ENCODE peak calls at places on chromosome 1, in four cellular contexts. One of them, this sample, is unnamed.

GRCh38 chr1:17599301-17600300 is 60.1 kb downstream of the ARHGEF10L start:
- DNase-seq in H1: no peak
- DNase-seq in WTC11: no peak
- DNase-seq in GM12878: no peak
- DNase-seq in this sample: no peak

GRCh38 chr1:37931148-37931492 is 15.7 kb downstream of the INPP5B start:
- DNase-seq in H1: no peak
- DNase-seq in WTC11: no peak
- DNase-seq in GM12878: no peak
- DNase-seq in this sample: peak

GRCh38 chr1:234589064-234589765 is 20.8 kb downstream of the IRF2BP2 start:
- DNase-seq in H1: no peak
- DNase-seq in WTC11: no peak
- DNase-seq in GM12878: no peak
- DNase-seq in this sample: no peak

GRCh38 chr1:59292557-59292956 is 4.3 kb upstream of the FGGY start:
- DNase-seq in H1: no peak
- DNase-seq in WTC11: no peak
- DNase-seq in GM12878: peak
- DNase-seq in this sample: no peak

GRCh38 chr1:225603538-225604354 is 49.2 kb downstream of the ENAH start:
- DNase-seq in H1: no peak
- DNase-seq in WTC11: no peak
- DNase-seq in GM12878: no peak
- DNase-seq in this sample: no peak

GRCh38 chr1:165631403-165632151 is 543 bp downstream of the MGST3 start:
- DNase-seq in H1: peak
- DNase-seq in WTC11: peak
- DNase-seq in GM12878: no peak
- DNase-seq in this sample: peak

GRCh38 chr1:39632491-39633417 is 6.7 kb downstream of the HEYL start:
- DNase-seq in H1: peak
- DNase-seq in WTC11: peak
- DNase-seq in GM12878: no peak
- DNase-seq in this sample: peak

GRCh38 chr1:162951553-162952315 is 90.8 kb upstream of the CCDC190 start:
- DNase-seq in H1: no peak
- DNase-seq in WTC11: no peak
- DNase-seq in GM12878: peak
- DNase-seq in this sample: no peak

GRCh38 chr1:50352428-50352827 is 70.8 kb downstream of the DMRTA2 start:
- DNase-seq in H1: no peak
- DNase-seq in WTC11: no peak
- DNase-seq in GM12878: no peak
- DNase-seq in this sample: no peak

GRCh38 chr1:100360790-100361232 is 8.5 kb downstream of the CDC14A start:
- DNase-seq in H1: no peak
- DNase-seq in WTC11: no peak
- DNase-seq in GM12878: no peak
- DNase-seq in this sample: no peak

GRCh38 chr1:94698759-94699502 is 121.2 kb upstream of the SLC44A3 start:
- DNase-seq in H1: no peak
- DNase-seq in WTC11: no peak
- DNase-seq in GM12878: no peak
- DNase-seq in this sample: no peak

GRCh38 chr1:240349695-240350094 is 258.0 kb downstream of the FMN2 start:
- DNase-seq in H1: no peak
- DNase-seq in WTC11: no peak
- DNase-seq in GM12878: no peak
- DNase-seq in this sample: no peak

GRCh38 chr1:59043796-59044195 is 253.1 kb upstream of the FGGY start:
- DNase-seq in H1: no peak
- DNase-seq in WTC11: no peak
- DNase-seq in GM12878: no peak
- DNase-seq in this sample: no peak

GRCh38 chr1:205519541-205520131 is 15.2 kb downstream of the CDK18 start:
- DNase-seq in H1: no peak
- DNase-seq in WTC11: no peak
- DNase-seq in GM12878: no peak
- DNase-seq in this sample: peak

GRCh38 chr1:32992489-32993214 is 28.0 kb upstream of the RNF19B start:
- DNase-seq in H1: peak
- DNase-seq in WTC11: peak
- DNase-seq in GM12878: peak
- DNase-seq in this sample: peak
- TF ChIP-seq CREB1 in H1: no peak
- TF ChIP-seq CREB1 in WTC11: no peak
- TF ChIP-seq CREB1 in GM12878: peak
- TF ChIP-seq CREB1 in this sample: no peak

GRCh38 chr1:84143796-84144565 is at the start of gene PRKACB:
- DNase-seq in H1: no peak
- DNase-seq in WTC11: no peak
- DNase-seq in GM12878: peak
- DNase-seq in this sample: no peak

GRCh38 chr1:84146375-84147032 is 2.4 kb downstream of the PRKACB start:
- DNase-seq in H1: no peak
- DNase-seq in WTC11: no peak
- DNase-seq in GM12878: no peak
- DNase-seq in this sample: no peak

GRCh38 chr1:84145051-84145450 is 980 bp downstream of the PRKACB start:
- DNase-seq in H1: no peak
- DNase-seq in WTC11: no peak
- DNase-seq in GM12878: no peak
- DNase-seq in this sample: no peak

GRCh38 chr1:84141177-84142003 is 2.7 kb upstream of the PRKACB start:
- DNase-seq in H1: no peak
- DNase-seq in WTC11: no peak
- DNase-seq in GM12878: no peak
- DNase-seq in this sample: no peak
- TF ChIP-seq CREB1 in H1: no peak
- TF ChIP-seq CREB1 in WTC11: no peak
- TF ChIP-seq CREB1 in GM12878: no peak
- TF ChIP-seq CREB1 in this sample: no peak

GRCh38 chr1:3313579-3313955 is 140.9 kb upstream of the ARHGEF16 start:
- DNase-seq in H1: peak
- DNase-seq in WTC11: peak
- DNase-seq in GM12878: no peak
- DNase-seq in this sample: no peak
- TF ChIP-seq CREB1 in H1: no peak
- TF ChIP-seq CREB1 in WTC11: no peak
- TF ChIP-seq CREB1 in GM12878: no peak
- TF ChIP-seq CREB1 in this sample: no peak

GRCh38 chr1:36922071-36922470 is 112.2 kb downstream of the GRIK3 start:
- DNase-seq in H1: peak
- DNase-seq in WTC11: no peak
- DNase-seq in GM12878: no peak
- DNase-seq in this sample: no peak
- TF ChIP-seq CREB1 in H1: no peak
- TF ChIP-seq CREB1 in WTC11: no peak
- TF ChIP-seq CREB1 in GM12878: no peak
- TF ChIP-seq CREB1 in this sample: no peak

DNA sequence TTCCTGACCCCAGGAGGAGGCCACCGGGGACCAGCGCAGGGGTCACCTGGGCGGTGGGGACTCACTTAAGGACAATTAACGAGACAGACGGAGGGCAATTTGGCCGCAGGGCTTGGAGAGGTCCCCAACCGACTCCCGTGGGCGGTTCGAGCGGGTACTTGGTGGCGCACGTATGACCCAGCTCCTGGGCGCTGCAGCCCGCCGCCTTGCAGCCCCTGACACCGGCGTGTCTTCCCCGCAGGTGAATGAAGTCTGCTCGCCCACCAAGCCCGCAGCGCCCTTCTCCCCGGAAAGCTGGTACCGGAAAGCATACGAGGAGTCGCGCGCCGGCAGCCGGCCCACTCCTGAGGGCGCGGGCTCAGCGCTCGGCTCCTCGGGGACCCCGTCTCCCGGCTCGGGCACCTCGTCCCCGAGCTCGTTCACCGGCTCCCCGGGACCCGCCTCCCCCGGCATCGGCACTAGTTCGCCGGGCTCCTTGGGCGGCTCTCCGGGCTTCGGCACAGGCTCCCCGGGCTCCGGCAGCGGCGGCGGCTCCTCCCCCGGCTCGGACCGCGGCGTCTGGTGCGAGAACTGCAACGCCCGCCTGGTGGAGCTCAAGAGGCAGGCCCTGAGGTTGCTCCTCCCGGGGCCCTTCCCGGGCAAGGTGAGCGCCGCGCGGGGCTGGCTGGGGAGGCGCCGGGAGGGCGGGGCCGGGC is 1.4 kb downstream of the KIF26B start:
- DNase-seq in H1: peak
- DNase-seq in WTC11: peak
- DNase-seq in GM12878: no peak
- DNase-seq in this sample: peak
- TF ChIP-seq CREB1 in H1: no peak
- TF ChIP-seq CREB1 in WTC11: no peak
- TF ChIP-seq CREB1 in GM12878: no peak
- TF ChIP-seq CREB1 in this sample: no peak

This sample was measured in GM23338.